ENCODE peak calls at places on chromosomes 6 and 20, in four cellular contexts. J is GOT3, L is GM12892, Q is non-pigmented ciliary epithelial cell. G is an unnamed sample.

GRCh38 chr20:31663838-31664695 is 26.4 kb downstream of the COX4I2 start:
- DNase-seq in J (no peak), L (no peak), Q (no peak), G (no peak)

GRCh38 chr20:35108921-35109320 is 16.3 kb upstream of the TRPC4AP start:
- DNase-seq in J (no peak), L (no peak), Q (no peak), G (peak; percentile 49)

GRCh38 chr6:158999154-158999668 is 791 bp downstream of the RSPH3 start:
- DNase-seq in J (no peak), L (no peak), Q (no peak), G (no peak)

GRCh38 chr6:75882734-75883133 is 133.7 kb downstream of the MYO6 start:
- DNase-seq in J (no peak), L (no peak), Q (peak; percentile 55), G (peak; percentile 34)

GRCh38 chr6:127459231-127459641 is at the start of gene KIAA0408:
- DNase-seq in J (no peak), L (no peak), Q (no peak), G (no peak)

GRCh38 chr6:80182291-80182690 is 75.8 kb downstream of the BCKDHB start:
- DNase-seq in J (no peak), L (no peak), Q (no peak), G (no peak)

GRCh38 chr20:62142252-62143117 is 709 bp downstream of the PSMA7 start:
- DNase-seq in J (no peak), L (no peak), Q (no peak), G (no peak)

GRCh38 chr20:23497458-23498026 is 6.6 kb downstream of the CST8 start:
- DNase-seq in J (no peak), L (no peak), Q (no peak), G (no peak)

GRCh38 chr6:90397929-90398674 is 101.5 kb upstream of the BACH2 start:
- DNase-seq in J (no peak), L (no peak), Q (no peak), G (no peak)

GRCh38 chr6:13485923-13486557 is 1.4 kb downstream of the GFOD1 start:
- DNase-seq in J (no peak), L (peak; percentile 36), Q (no peak), G (no peak)

GRCh38 chr6:114783083-114783482 is 440.3 kb upstream of the HS3ST5 start:
- DNase-seq in J (no peak), L (no peak), Q (no peak), G (peak; percentile 2)

GRCh38 chr20:59822291-59823029 is 111.0 kb downstream of the SYCP2 start:
- DNase-seq in J (no peak), L (no peak), Q (no peak), G (no peak)

GRCh38 chr6:166351715-166352285 is 9.5 kb upstream of the SFT2D1 start:
- DNase-seq in J (no peak), L (no peak), Q (no peak), G (peak; percentile 34)

GRCh38 chr6:3296537-3297453 is 38.0 kb downstream of the PSMG4 start:
- DNase-seq in J (no peak), L (no peak), Q (no peak), G (no peak)

GRCh38 chr6:89375427-89375868 is 22.9 kb upstream of the UBE2J1 start:
- DNase-seq in J (no peak), L (no peak), Q (no peak), G (peak; percentile 78)

GRCh38 chr6:113998811-113999210 is 27.9 kb upstream of the HDAC2 start:
- DNase-seq in J (no peak), L (no peak), Q (no peak), G (no peak)

GRCh38 chr6:20197251-20197650 is 15.0 kb downstream of the MBOAT1 start:
- DNase-seq in J (no peak), L (no peak), Q (no peak), G (no peak)

GRCh38 chr20:52869276-52869675 is 102.9 kb upstream of the TSHZ2 start:
- DNase-seq in J (no peak), L (no peak), Q (no peak), G (no peak)

GRCh38 chr6:151391021-151391470 is 313 bp downstream of the ZBTB2 start:
- DNase-seq in J (peak; percentile 50), L (peak; percentile 54), Q (no peak), G (no peak)

GRCh38 chr20:14568225-14568624 is 230.8 kb upstream of the FLRT3 start:
- DNase-seq in J (no peak), L (no peak), Q (no peak), G (no peak)

GRCh38 chr20:10667077-10667401 is 6.8 kb downstream of the JAG1 start:
- DNase-seq in J (no peak), L (no peak), Q (no peak), G (no peak)

GRCh38 chr6:151059612-151060095 is 180.1 kb upstream of the AKAP12 start:
- DNase-seq in J (no peak), L (no peak), Q (no peak), G (no peak)

GRCh38 chr20:56439784-56440291 is 27.8 kb downstream of the CASS4 start:
- DNase-seq in J (no peak), L (no peak), Q (peak; percentile 98), G (no peak)

GRCh38 chr6:110517601-110518280 is 41.3 kb upstream of the SLC22A16 start:
- DNase-seq in J (no peak), L (no peak), Q (no peak), G (no peak)

GRCh38 chr6:79872303-79872702 is 75.0 kb downstream of the ELOVL4 start:
- DNase-seq in J (no peak), L (no peak), Q (no peak), G (peak; percentile 93)

GRCh38 chr20:37356387-37356786 is 10.4 kb downstream of the SRC start:
- DNase-seq in J (no peak), L (no peak), Q (no peak), G (no peak)

GRCh38 chr6:4661391-4661790 is 114.8 kb upstream of the CDYL start:
- DNase-seq in J (no peak), L (no peak), Q (no peak), G (no peak)

GRCh38 chr6:81761197-81761596 is 8.7 kb upstream of the TENT5A start:
- DNase-seq in J (no peak), L (no peak), Q (no peak), G (no peak)

GRCh38 chr6:163392533-163392932 is 22.0 kb upstream of the QKI start:
- DNase-seq in J (no peak), L (no peak), Q (no peak), G (peak; percentile 85)

GRCh38 chr20:36341331-36342020 is 35.3 kb downstream of the DLGAP4 start:
- DNase-seq in J (no peak), L (no peak), Q (no peak), G (no peak)

GRCh38 chr20:24650091-24650490 is 180.7 kb downstream of the SYNDIG1 start:
- DNase-seq in J (no peak), L (no peak), Q (no peak), G (no peak)